ENCODE peak calls at places on chromosomes 1 and 21, in six cellular contexts. G, T, L, X, I and M are unnamed samples.

GRCh38 chr1:198607714-198608113 is 31.1 kb upstream of the PTPRC start:
- DNase-seq in G (no peak), I (no peak), X (no peak), T (no peak), L (no peak), M (no peak)

GRCh38 chr21:42429021-42429420 is 25.3 kb downstream of the UBASH3A start:
- DNase-seq in I (no peak), G (no peak), T (no peak), X (no peak), L (no peak), M (no peak)

GRCh38 chr1:153028771-153029170 is 2.2 kb upstream of the SPRR1B start:
- DNase-seq in T (no peak), I (no peak), X (no peak), G (no peak), L (no peak), M (no peak)

GRCh38 chr1:246608616-246609376 is 42.5 kb downstream of the CNST start:
- DNase-seq in T (peak; percentile 80), I (peak; percentile 76), L (peak; percentile 35), X (peak; percentile 97), G (peak; percentile 34), M (no peak)

GRCh38 chr1:59947047-59947938 is 20.7 kb upstream of the CYP2J2 start:
- DNase-seq in I (peak; percentile 61), L (peak; percentile 52), X (peak; percentile 80), G (peak; percentile 20), T (peak; percentile 53), M (peak; percentile 63)

GRCh38 chr1:4362314-4363044 is 291.9 kb upstream of the AJAP1 start:
- DNase-seq in X (no peak), T (no peak), L (no peak), I (no peak), G (no peak), M (no peak)

GRCh38 chr1:53128401-53128800 is 14.0 kb downstream of the SLC1A7 start:
- DNase-seq in I (no peak), L (no peak), X (no peak), G (no peak), T (no peak), M (no peak)

GRCh38 chr1:25583519-25584370 is 32.8 kb upstream of the MAN1C1 start:
- DNase-seq in G (no peak), I (no peak), T (no peak), L (no peak), X (no peak), M (no peak)

GRCh38 chr1:99600782-99601181 is 45.1 kb upstream of the PALMD start:
- DNase-seq in L (peak; percentile 11), I (no peak), G (no peak), T (no peak), X (peak; percentile 40), M (no peak)

GRCh38 chr1:99472893-99473292 is 173.0 kb upstream of the PALMD start:
- DNase-seq in X (no peak), G (no peak), L (no peak), I (no peak), T (no peak), M (no peak)

GRCh38 chr21:39676054-39676771 is 63.5 kb downstream of the B3GALT5 start:
- DNase-seq in I (peak; percentile 31), T (no peak), G (peak; percentile 25), X (peak; percentile 16), L (no peak), M (no peak)

GRCh38 chr1:159999204-159999603 is 32.6 kb downstream of the PIGM start:
- DNase-seq in I (no peak), T (no peak), G (no peak), L (no peak), X (peak; percentile 29), M (no peak)

GRCh38 chr1:236403905-236404696 is 10.0 kb downstream of the EDARADD start:
- DNase-seq in X (no peak), I (no peak), L (no peak), T (no peak), G (no peak), M (no peak)
- TF ChIP-seq CTCF in X (no peak), I (no peak), L (no peak), T (no peak), G (no peak), M (no peak)

GRCh38 chr1:239982762-239983161 is 108.9 kb upstream of the FMN2 start:
- DNase-seq in G (no peak), T (no peak), I (no peak), L (no peak), X (no peak), M (no peak)

GRCh38 chr1:239989990-239990389 is 101.7 kb upstream of the FMN2 start:
- DNase-seq in T (no peak), I (no peak), X (no peak), L (no peak), G (no peak), M (no peak)

GRCh38 chr1:239985044-239985443 is 106.6 kb upstream of the FMN2 start:
- DNase-seq in G (no peak), X (no peak), L (no peak), T (no peak), I (no peak), M (no peak)

DNA sequence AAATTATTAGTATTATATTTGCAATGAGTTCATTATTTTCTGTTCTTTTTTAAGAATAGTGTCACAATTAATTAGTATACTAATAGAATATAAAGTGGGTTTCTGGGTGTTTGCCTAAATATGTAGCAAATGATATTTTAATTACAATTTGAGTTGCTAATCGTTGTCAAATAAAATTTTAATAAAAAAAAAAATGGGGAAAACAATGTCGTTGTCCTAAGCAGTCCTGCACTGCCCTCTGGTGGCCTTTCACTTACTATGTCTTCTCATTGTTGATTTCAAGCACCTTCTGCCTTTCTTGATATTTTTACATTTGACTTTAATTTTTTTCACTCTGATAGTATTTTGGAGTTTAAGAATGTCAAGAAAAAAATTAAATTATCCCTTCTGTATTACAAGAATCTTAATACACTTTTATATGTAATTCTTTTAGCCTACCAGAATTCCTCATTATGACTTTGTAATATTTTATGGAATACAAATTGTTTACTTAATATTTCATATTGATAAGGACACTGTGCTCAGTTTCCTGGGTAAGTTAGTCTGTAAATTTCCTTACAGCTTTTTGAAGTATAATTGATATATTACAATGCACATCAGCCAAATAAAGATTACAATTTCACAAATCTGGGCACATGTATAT is 104.5 kb upstream of the FMN2 start:
- DNase-seq in I (peak; percentile 52), T (no peak), X (peak; percentile 66), G (no peak), L (peak; percentile 26), M (no peak)
- TF ChIP-seq CTCF in I (peak; percentile 49), T (peak; percentile 33), X (peak; percentile 81), G (peak; percentile 88), L (peak; percentile 74), M (peak; percentile 44)

GRCh38 chr1:228455715-228456114 is 31.5 kb upstream of the RNF187 start:
- DNase-seq in X (peak; percentile 49), G (no peak), L (no peak), T (no peak), I (no peak), M (no peak)
- TF ChIP-seq CTCF in X (peak; percentile 48), G (no peak), L (no peak), T (no peak), I (no peak), M (no peak)

DNA sequence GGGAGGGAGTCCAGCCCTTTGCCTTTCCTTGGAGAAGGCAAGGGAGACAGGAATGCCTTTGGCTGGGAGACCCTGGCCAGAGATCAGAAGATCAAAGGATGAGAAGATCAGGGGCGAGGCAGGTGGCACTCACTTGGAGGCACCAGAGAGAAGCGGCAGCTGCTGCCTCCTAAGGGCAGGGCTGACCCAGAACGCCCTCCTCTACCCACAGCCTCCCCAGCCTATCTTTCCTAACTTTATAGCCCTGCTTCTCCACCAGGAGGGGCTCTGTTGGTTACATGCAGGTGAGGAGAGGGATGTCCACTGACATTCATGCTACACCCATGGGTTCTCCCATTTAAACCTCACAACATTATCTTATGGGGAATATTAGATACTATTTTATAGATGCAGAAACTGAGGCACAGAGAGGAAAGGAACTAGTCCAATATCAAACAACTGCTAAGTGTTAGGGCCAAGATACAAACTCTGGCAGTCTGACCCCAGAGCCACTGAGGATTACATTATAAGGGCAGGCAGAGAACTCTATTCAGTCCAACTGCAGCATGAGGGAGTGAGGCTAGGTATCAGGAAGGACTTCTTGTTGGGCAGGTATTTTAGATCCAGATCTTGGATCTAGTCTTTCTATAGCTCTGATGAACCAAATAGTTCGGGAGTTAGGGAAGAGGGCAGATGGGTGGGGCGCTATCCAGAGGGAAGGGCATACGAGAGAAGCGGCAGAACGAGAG is 19.9 kb downstream of the LGR6 start:
- DNase-seq in X (no peak), T (no peak), G (peak; percentile 72), I (no peak), L (peak; percentile 46), M (no peak)
- TF ChIP-seq CTCF in X (peak; percentile 24), T (no peak), G (peak; percentile 30), I (no peak), L (no peak), M (no peak)

GRCh38 chr21:19510653-19511052 is 1107.1 kb upstream of the TMPRSS15 start:
- DNase-seq in T (no peak), I (no peak), L (no peak), X (no peak), G (no peak), M (no peak)

GRCh38 chr21:19508442-19508841 is 1104.9 kb upstream of the TMPRSS15 start:
- DNase-seq in I (no peak), T (no peak), G (no peak), L (no peak), X (no peak), M (no peak)

GRCh38 chr21:19510057-19510456 is 1106.5 kb upstream of the TMPRSS15 start:
- DNase-seq in T (no peak), G (no peak), I (no peak), L (no peak), X (no peak), M (no peak)

GRCh38 chr21:19508844-19509243 is 1105.3 kb upstream of the TMPRSS15 start:
- DNase-seq in I (no peak), G (no peak), X (no peak), T (no peak), L (no peak), M (no peak)

GRCh38 chr21:19507682-19508260 is 1104.2 kb upstream of the TMPRSS15 start:
- DNase-seq in L (no peak), X (peak; percentile 4), T (no peak), G (no peak), I (no peak), M (no peak)
- TF ChIP-seq CTCF in L (peak; percentile 83), X (peak; percentile 16), T (no peak), G (no peak), I (no peak), M (no peak)

DNA sequence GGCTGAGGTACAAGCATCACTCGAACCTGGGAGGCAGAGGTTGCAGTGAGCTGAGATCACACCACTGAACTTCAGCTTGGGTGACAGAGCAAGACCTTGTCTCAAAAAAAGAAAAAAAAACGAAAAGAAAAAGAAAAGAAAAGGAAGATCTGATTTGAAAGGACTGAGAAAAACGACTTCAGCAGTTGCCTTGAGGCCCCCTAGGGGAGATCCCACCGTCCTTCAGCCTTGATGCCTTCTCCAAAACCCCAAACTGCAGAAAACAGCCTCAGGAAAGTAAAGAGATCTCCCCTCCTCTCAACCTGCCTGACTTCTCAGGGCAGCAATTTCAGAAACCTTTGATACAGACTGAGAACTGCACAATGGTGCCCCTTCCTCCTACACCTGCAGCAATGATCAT is 50.9 kb upstream of the BCAR3 start:
- DNase-seq in L (no peak), G (no peak), T (no peak), X (no peak), I (no peak), M (no peak)
- TF ChIP-seq CTCF in L (no peak), G (no peak), T (no peak), X (peak; percentile 34), I (no peak), M (no peak)